ENCODE peak calls at places on chromosome 18, in eight cellular contexts. G, J, B, K, U, L, D and C are unnamed samples.

GRCh38 chr18:50955246-50955645 is 12.6 kb upstream of the ELAC1 start:
- DNase-seq in D (no peak), J (no peak), K (no peak), G (no peak), U (no peak), B (no peak), L (no peak), C (no peak)

GRCh38 chr18:6747646-6748045 is 18.1 kb downstream of the ARHGAP28 start:
- DNase-seq in L (no peak), U (no peak), J (no peak), G (no peak), B (no peak), D (no peak), K (no peak), C (peak)

GRCh38 chr18:50819027-50819726 is 639 bp downstream of the MRO start:
- DNase-seq in L (peak), J (no peak), D (peak), G (no peak), B (no peak), U (peak), K (peak), C (no peak)

GRCh38 chr18:2971741-2972552 is 41.0 kb downstream of the LPIN2 start:
- DNase-seq in B (no peak), J (no peak), G (peak), U (no peak), D (no peak), L (peak), K (no peak), C (no peak)

GRCh38 chr18:22813648-22814328 is 119.3 kb upstream of the RBBP8 start:
- DNase-seq in J (no peak), U (peak), G (peak), D (no peak), B (peak), L (no peak), K (no peak), C (no peak)

GRCh38 chr18:65498605-65499004 is 252.2 kb upstream of the CDH7 start:
- DNase-seq in K (peak), D (no peak), G (no peak), J (no peak), U (no peak), B (no peak), L (no peak), C (no peak)

GRCh38 chr18:8847900-8848299 is 142.5 kb downstream of the MTCL1 start:
- DNase-seq in G (no peak), K (no peak), U (no peak), J (no peak), L (peak), D (no peak), B (no peak), C (no peak)

GRCh38 chr18:9435041-9435440 is 40.3 kb upstream of the RALBP1 start:
- DNase-seq in K (peak), G (no peak), L (no peak), J (no peak), B (no peak), D (no peak), U (no peak), C (no peak)

GRCh38 chr18:77067315-77068061 is 65.1 kb downstream of the MBP start:
- DNase-seq in B (no peak), D (no peak), J (peak), G (no peak), K (peak), L (peak), U (no peak), C (peak)

GRCh38 chr18:48295586-48296311 is 113.4 kb downstream of the ZBTB7C start:
- DNase-seq in G (no peak), L (no peak), K (peak), B (peak), D (no peak), U (no peak), J (no peak), C (no peak)

GRCh38 chr18:55506074-55506473 is 81.9 kb downstream of the TCF4 start:
- DNase-seq in D (no peak), G (no peak), B (no peak), K (no peak), J (no peak), L (no peak), U (no peak), C (no peak)

GRCh38 chr18:79570266-79571201 is 109.1 kb upstream of the CTDP1 start:
- DNase-seq in J (no peak), K (no peak), U (no peak), D (no peak), G (no peak), B (no peak), L (peak), C (no peak)